ENCODE peak calls at places on chromosomes 11 and 22, in seven cellular contexts. L is cardiac fibroblast, T is glutamatergic neuron, K is ovary, M is AG04450, D is lower leg skin, N is HFF-Myc. G is an unnamed sample.

GRCh38 chr22:29879738-29880137 is 3.2 kb upstream of the MTMR3 start:
- DNase-seq in L (peak; percentile 10), T (no peak), K (no peak), M (no peak), D (no peak), N (no peak), G (peak; percentile 48)

GRCh38 chr11:88522624-88523361 is 185.3 kb upstream of the CTSC start:
- DNase-seq in L (no peak), T (no peak), K (no peak), M (no peak), D (no peak), N (no peak), G (no peak)

GRCh38 chr11:99352642-99353041 is 331.9 kb downstream of the CNTN5 start:
- DNase-seq in L (no peak), T (no peak), K (no peak), M (no peak), D (no peak), N (no peak), G (no peak)

GRCh38 chr11:20762112-20762511 is 92.7 kb downstream of the NELL1 start:
- DNase-seq in L (no peak), T (no peak), K (no peak), M (no peak), D (no peak), N (no peak), G (no peak)

GRCh38 chr11:63536669-63537292 is at the start of gene PLAAT4:
- DNase-seq in L (peak; percentile 54), T (no peak), K (peak; percentile 69), M (no peak), D (peak; percentile 83), N (no peak), G (no peak)

GRCh38 chr11:4636962-4637661 is at the start of gene OR51D1:
- DNase-seq in L (peak; percentile 75), T (peak; percentile 88), K (peak; percentile 68), M (peak; percentile 47), D (peak; percentile 92), N (peak; percentile 22), G (peak; percentile 75)

GRCh38 chr11:83042966-83043711 is 28.6 kb downstream of the RAB30 start:
- DNase-seq in L (no peak), T (no peak), K (no peak), M (no peak), D (no peak), N (no peak), G (no peak)

GRCh38 chr11:100573911-100574513 is 113.1 kb upstream of the ARHGAP42 start:
- DNase-seq in L (no peak), T (no peak), K (no peak), M (no peak), D (no peak), N (no peak), G (no peak)

GRCh38 chr11:124071622-124071948 is 30.5 kb upstream of the OR10G7 start:
- DNase-seq in L (no peak), T (no peak), K (no peak), M (no peak), D (no peak), N (no peak), G (no peak)

GRCh38 chr22:43378011-43378704 is 33.7 kb upstream of the MPPED1 start:
- DNase-seq in L (no peak), T (no peak), K (peak; percentile 66), M (no peak), D (no peak), N (no peak), G (no peak)

GRCh38 chr11:125348704-125349635 is 147.1 kb downstream of the FEZ1 start:
- DNase-seq in L (peak; percentile 45), T (peak; percentile 91), K (peak; percentile 79), M (no peak), D (no peak), N (no peak), G (peak; percentile 84)

GRCh38 chr11:132072044-132072879 is 701.8 kb downstream of the NTM start:
- DNase-seq in L (peak; percentile 99), T (no peak), K (no peak), M (peak; percentile 89), D (no peak), N (peak; percentile 86), G (no peak)

GRCh38 chr22:21447694-21448402 is 19.3 kb upstream of the TMEM191C start:
- DNase-seq in L (no peak), T (peak; percentile 23), K (no peak), M (no peak), D (peak; percentile 77), N (no peak), G (peak; percentile 70)

GRCh38 chr11:123235117-123235686 is 40.2 kb upstream of the CLMP start:
- DNase-seq in L (peak; percentile 61), T (peak; percentile 61), K (peak; percentile 68), M (no peak), D (peak; percentile 89), N (no peak), G (no peak)

GRCh38 chr22:40728731-40729189 is 49.5 kb downstream of the MCHR1 start:
- DNase-seq in L (no peak), T (no peak), K (no peak), M (no peak), D (peak; percentile 86), N (no peak), G (no peak)

GRCh38 chr11:74134661-74135515 is 35.9 kb downstream of the C2CD3 start:
- DNase-seq in L (peak; percentile 46), T (no peak), K (no peak), M (no peak), D (no peak), N (no peak), G (no peak)

GRCh38 chr11:116976941-116977570 is 121.2 kb downstream of the SIK3 start:
- DNase-seq in L (peak; percentile 18), T (no peak), K (no peak), M (no peak), D (no peak), N (no peak), G (no peak)

GRCh38 chr11:4026389-4026788 is 68.2 kb upstream of the RRM1 start:
- DNase-seq in L (no peak), T (no peak), K (no peak), M (no peak), D (no peak), N (no peak), G (no peak)

GRCh38 chr22:35476341-35476740 is 64.3 kb upstream of the RASD2 start:
- DNase-seq in L (no peak), T (no peak), K (no peak), M (no peak), D (no peak), N (no peak), G (no peak)

DNA sequence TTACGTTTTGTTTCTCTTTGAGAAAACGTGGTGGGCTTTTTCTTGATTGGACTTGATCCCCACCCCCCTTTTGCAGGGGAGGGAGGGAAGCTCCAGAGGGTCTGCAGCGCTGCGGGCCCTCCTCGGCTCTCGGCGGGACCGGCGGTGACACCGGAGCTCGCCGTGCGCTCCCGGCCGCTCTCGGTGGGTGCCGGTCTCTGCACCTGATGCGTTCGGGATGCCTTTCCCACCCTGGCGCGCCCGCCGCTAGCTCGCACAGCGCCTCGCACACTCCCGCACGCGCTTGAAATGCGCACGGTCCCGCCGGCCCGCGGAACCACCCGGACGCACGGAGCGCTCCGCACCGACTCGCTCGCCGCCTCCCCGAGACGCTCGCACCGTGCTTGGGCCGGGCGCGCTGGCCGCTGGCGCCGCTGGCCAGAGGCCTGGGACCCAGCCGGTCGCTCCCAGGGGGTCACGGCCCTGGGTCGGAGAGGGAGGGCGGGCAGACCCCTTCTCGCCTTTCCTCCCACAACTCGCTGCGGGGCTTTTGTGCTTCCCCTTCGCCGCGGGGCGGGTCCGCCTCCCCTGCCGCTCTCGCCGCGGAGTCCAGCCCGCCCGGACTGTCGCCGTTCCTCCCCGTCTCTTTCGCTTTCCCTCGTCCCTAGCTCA is 1.0 kb downstream of the ZBTB16 start:
- DNase-seq in L (no peak), T (peak; percentile 62), K (peak; percentile 62), M (no peak), D (peak; percentile 88), N (no peak), G (no peak)
- TF ChIP-seq CTCF in L (no peak), T (no peak), K (no peak), M (no peak), D (no peak), N (no peak), G (no peak)

GRCh38 chr11:58898106-58898505 is 41.2 kb upstream of the GLYATL1 start:
- DNase-seq in L (peak; percentile 24), T (no peak), K (no peak), M (no peak), D (no peak), N (no peak), G (no peak)

GRCh38 chr11:58905141-58905715 is 34.1 kb upstream of the GLYATL1 start:
- DNase-seq in L (peak; percentile 63), T (peak; percentile 75), K (no peak), M (no peak), D (no peak), N (no peak), G (peak; percentile 74)

GRCh38 chr11:58905716-58906547 is 33.4 kb upstream of the GLYATL1 start:
- DNase-seq in L (peak; percentile 91), T (peak; percentile 75), K (no peak), M (peak; percentile 71), D (peak; percentile 87), N (peak; percentile 84), G (peak; percentile 68)

GRCh38 chr11:58902881-58903280 is 36.4 kb upstream of the GLYATL1 start:
- DNase-seq in L (no peak), T (no peak), K (no peak), M (no peak), D (no peak), N (no peak), G (no peak)

GRCh38 chr11:58900479-58901420 is 38.5 kb upstream of the GLYATL1 start:
- DNase-seq in L (peak; percentile 83), T (peak; percentile 95), K (no peak), M (peak; percentile 61), D (peak; percentile 92), N (no peak), G (no peak)
- TF ChIP-seq CTCF in L (peak; percentile 62), T (peak; percentile 70), K (no peak), M (peak; percentile 75), D (no peak), N (peak; percentile 63), G (peak; percentile 70)

GRCh38 chr11:72352859-72353551 is 81.3 kb downstream of the CLPB start:
- DNase-seq in L (peak; percentile 49), T (peak; percentile 28), K (no peak), M (peak; percentile 67), D (no peak), N (peak; percentile 59), G (no peak)
- TF ChIP-seq CTCF in L (peak; percentile 35), T (no peak), K (no peak), M (peak; percentile 79), D (no peak), N (peak; percentile 54), G (peak; percentile 54)

GRCh38 chr11:66221012-66221411 is 47.4 kb upstream of the RAB1B start:
- DNase-seq in L (no peak), T (no peak), K (no peak), M (no peak), D (peak; percentile 52), N (no peak), G (no peak)

GRCh38 chr11:66222358-66223149 is 45.9 kb upstream of the RAB1B start:
- DNase-seq in L (peak; percentile 94), T (peak; percentile 89), K (peak; percentile 86), M (peak; percentile 75), D (peak; percentile 97), N (peak; percentile 74), G (peak; percentile 87)

GRCh38 chr11:66219846-66220565 is 48.4 kb upstream of the RAB1B start:
- DNase-seq in L (no peak), T (no peak), K (no peak), M (no peak), D (peak; percentile 78), N (no peak), G (no peak)

GRCh38 chr11:66220566-66220935 is 47.9 kb upstream of the RAB1B start:
- DNase-seq in L (no peak), T (no peak), K (no peak), M (no peak), D (peak; percentile 53), N (no peak), G (no peak)

GRCh38 chr11:66221726-66222236 is 46.7 kb upstream of the RAB1B start:
- DNase-seq in L (peak; percentile 4), T (no peak), K (no peak), M (no peak), D (peak; percentile 65), N (no peak), G (no peak)
- TF ChIP-seq CTCF in L (no peak), T (no peak), K (no peak), M (no peak), D (no peak), N (no peak), G (no peak)